ENCODE peak calls at places on chromosomes 7 and 10, in six cellular contexts. B is suprapubic skin, X is mammary epithelial cell, G is PC-3, U is uterus, Y is left ventricle myocardium inferior. A is an unnamed sample. For H3K4me1, the result is how much of the 10 kb centered on the place peaks cover.

GRCh38 chr10:62492012-62492869 is 118.1 kb downstream of the ZNF365 start:
- DNase-seq in G (peak), Y (no peak), U (no peak), X (peak), B (no peak), A (no peak)

GRCh38 chr10:69422676-69423075 is 6.0 kb upstream of the TACR2 start:
- DNase-seq in B (no peak), X (no peak), G (no peak), Y (no peak), U (no peak), A (no peak)

GRCh38 chr7:99143853-99144672 is at the start of gene SMURF1:
- DNase-seq in Y (peak), X (peak), G (peak), U (peak), B (peak), A (peak)

GRCh38 chr7:107850221-107850620 is 40.8 kb upstream of the DLD start:
- DNase-seq in B (no peak), G (no peak), Y (no peak), X (no peak), U (no peak), A (no peak)

GRCh38 chr7:885261-885892 is 9.0 kb downstream of the GET4 start:
- DNase-seq in Y (peak), X (no peak), G (no peak), B (peak), U (no peak), A (no peak)

GRCh38 chr10:113718974-113719822 is 32.3 kb upstream of the PLEKHS1 start:
- DNase-seq in G (no peak), X (no peak), U (no peak), B (no peak), Y (no peak), A (no peak)

GRCh38 chr7:112204776-112205347 is 1.3 kb downstream of the DOCK4 start:
- DNase-seq in B (no peak), X (peak), G (peak), Y (no peak), U (no peak), A (no peak)

GRCh38 chr10:97134983-97135382 is 50.8 kb downstream of the SLIT1 start:
- DNase-seq in Y (no peak), B (no peak), X (no peak), U (no peak), G (no peak), A (no peak)

GRCh38 chr7:35336444-35336843 is 82.5 kb upstream of the TBX20 start:
- DNase-seq in G (no peak), X (no peak), B (no peak), U (no peak), Y (peak), A (no peak)

GRCh38 chr10:48247680-48248079 is 26.8 kb downstream of the FRMPD2 start:
- DNase-seq in U (no peak), X (no peak), G (no peak), B (no peak), Y (no peak), A (no peak)

GRCh38 chr7:12158334-12159060 is 52.6 kb upstream of the TMEM106B start:
- DNase-seq in B (no peak), X (no peak), Y (no peak), G (peak), U (no peak), A (no peak)

GRCh38 chr10:62681211-62681940 is 123.1 kb upstream of the ADO start:
- DNase-seq in U (no peak), B (no peak), X (no peak), Y (no peak), G (no peak), A (no peak)

GRCh38 chr7:40720401-40720800 is 585.6 kb downstream of the SUGCT start:
- DNase-seq in G (peak), Y (no peak), U (no peak), B (no peak), X (peak), A (no peak)

GRCh38 chr7:98464558-98464940 is 63.7 kb upstream of the BAIAP2L1 start:
- DNase-seq in U (no peak), Y (no peak), X (no peak), G (no peak), B (no peak), A (no peak)

GRCh38 chr10:29649561-29650551 is 15.1 kb upstream of the SVIL start:
- DNase-seq in G (no peak), U (no peak), Y (no peak), B (no peak), X (no peak), A (no peak)

GRCh38 chr10:91034042-91034441 is 113.2 kb upstream of the ANKRD1 start:
- DNase-seq in U (no peak), G (no peak), Y (no peak), B (no peak), X (no peak), A (no peak)

GRCh38 chr10:86085136-86085535 is 281.5 kb downstream of the GRID1 start:
- DNase-seq in X (no peak), Y (no peak), U (no peak), G (no peak), B (peak), A (no peak)

GRCh38 chr10:78925800-78926319 is 142.9 kb upstream of the ZMIZ1 start:
- DNase-seq in U (no peak), G (peak), B (no peak), Y (no peak), X (peak), A (no peak)

GRCh38 chr7:17971392-17971791 is 31.1 kb upstream of the SNX13 start:
- DNase-seq in B (no peak), Y (no peak), U (no peak), G (peak), X (no peak), A (no peak)

GRCh38 chr10:98424308-98425254 is 9.6 kb upstream of the PYROXD2 start:
- DNase-seq in Y (no peak), B (no peak), U (no peak), G (no peak), X (no peak), A (no peak)

GRCh38 chr7:107609861-107610260 is 29.8 kb downstream of the BCAP29 start:
- DNase-seq in G (no peak), B (no peak), X (no peak), U (no peak), Y (no peak), A (no peak)

GRCh38 chr7:157758468-157759245 is 421.9 kb downstream of the DNAJB6 start:
- DNase-seq in X (no peak), B (no peak), G (no peak), Y (no peak), U (no peak), A (no peak)

GRCh38 chr7:91519241-91520200 is 255.3 kb downstream of the FZD1 start:
- DNase-seq in U (no peak), G (no peak), Y (no peak), X (no peak), B (no peak), A (no peak)

GRCh38 chr10:77415311-77415960 is 222.2 kb downstream of the KCNMA1 start:
- DNase-seq in G (no peak), Y (no peak), X (peak), U (no peak), B (no peak), A (no peak)

GRCh38 chr10:76717141-76717540 is 920.5 kb downstream of the KCNMA1 start:
- DNase-seq in U (no peak), Y (no peak), B (no peak), G (peak), X (peak), A (no peak)

GRCh38 chr10:28137907-28138880 is 139.3 kb upstream of the ODAD2 start:
- DNase-seq in B (no peak), G (peak), U (no peak), X (peak), Y (no peak), A (no peak)

GRCh38 chr7:155209478-155209864 is 88.2 kb upstream of the INSIG1 start:
- DNase-seq in U (no peak), Y (no peak), B (no peak), G (no peak), X (no peak), A (no peak)

GRCh38 chr10:49612513-49613159 is 1.2 kb upstream of the CHAT start:
- DNase-seq in Y (no peak), G (peak), X (no peak), B (peak), U (no peak), A (peak)
- H3K4me3 ChIP-seq in Y (no peak), G (no peak), X (no peak), B (no peak), U (no peak), A (no peak)

DNA sequence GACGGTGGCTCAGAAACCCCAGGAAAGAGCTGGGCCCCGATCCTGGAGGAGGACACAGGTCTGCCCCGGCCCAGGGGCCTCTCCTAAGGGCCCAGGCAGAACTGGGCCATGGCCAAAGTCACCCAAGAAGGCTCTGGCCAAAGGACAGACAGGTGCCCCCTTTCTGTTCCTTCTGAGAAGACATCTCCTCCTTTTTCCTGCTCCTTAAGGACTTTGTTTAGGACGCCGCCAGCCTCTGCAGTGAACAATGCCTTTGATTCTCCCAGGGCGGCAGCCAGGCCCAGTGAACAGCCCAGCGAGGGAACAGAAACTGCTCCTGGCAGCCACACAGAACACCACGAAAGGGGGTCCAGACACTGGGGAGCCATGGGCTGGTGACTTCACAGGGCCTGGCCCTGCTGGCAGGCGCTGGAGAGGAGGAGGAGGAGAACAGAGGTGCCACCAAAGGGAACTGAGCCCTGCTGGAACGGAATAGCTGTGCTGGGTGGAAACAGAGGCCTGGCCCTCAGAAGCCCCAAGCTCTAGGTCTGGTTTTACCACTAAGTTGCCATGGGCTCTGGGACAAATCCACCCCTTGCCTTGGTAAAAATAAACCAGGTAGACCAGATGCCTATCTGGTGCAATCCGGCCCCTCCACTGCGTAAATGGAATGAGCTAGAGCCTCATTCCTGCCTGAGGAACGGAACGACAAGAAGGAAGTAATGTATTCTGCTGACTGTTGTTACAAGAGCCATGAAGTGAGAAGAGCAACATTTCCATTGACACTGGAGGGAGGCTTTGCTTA is 163.3 kb upstream of the RHEB start:
- DNase-seq in U (no peak), G (no peak), X (no peak), B (peak), Y (no peak), A (no peak)
- H3K4me1 ChIP-seq in U (under half), G (under half), X (under half), B (half or more), Y (half or more), A (under half)

DNA sequence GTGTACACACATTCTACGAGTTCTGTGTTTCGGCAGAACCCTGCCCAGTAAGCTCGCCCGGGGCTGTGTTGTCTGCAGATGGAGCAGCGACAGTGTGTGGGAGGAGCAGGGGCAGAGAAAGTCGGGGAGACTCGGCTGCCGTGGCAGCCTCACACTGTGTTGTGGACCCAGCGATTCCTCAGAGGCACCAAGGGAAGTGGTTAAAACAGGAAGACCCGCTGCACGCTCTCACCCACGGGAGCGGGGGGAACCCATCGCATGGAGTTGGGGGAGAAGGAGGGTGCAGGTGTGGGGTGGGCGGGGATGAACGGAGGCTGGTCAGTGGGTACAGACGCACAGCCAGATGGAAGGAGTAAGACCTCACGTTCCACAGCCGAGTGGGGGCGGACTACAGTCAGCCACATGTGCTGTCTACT is 250.2 kb downstream of the ELFN1 start:
- DNase-seq in U (no peak), G (no peak), B (no peak), Y (no peak), X (no peak), A (no peak)
- H3K4me3 ChIP-seq in U (no peak), G (no peak), B (peak), Y (no peak), X (no peak), A (no peak)

DNA sequence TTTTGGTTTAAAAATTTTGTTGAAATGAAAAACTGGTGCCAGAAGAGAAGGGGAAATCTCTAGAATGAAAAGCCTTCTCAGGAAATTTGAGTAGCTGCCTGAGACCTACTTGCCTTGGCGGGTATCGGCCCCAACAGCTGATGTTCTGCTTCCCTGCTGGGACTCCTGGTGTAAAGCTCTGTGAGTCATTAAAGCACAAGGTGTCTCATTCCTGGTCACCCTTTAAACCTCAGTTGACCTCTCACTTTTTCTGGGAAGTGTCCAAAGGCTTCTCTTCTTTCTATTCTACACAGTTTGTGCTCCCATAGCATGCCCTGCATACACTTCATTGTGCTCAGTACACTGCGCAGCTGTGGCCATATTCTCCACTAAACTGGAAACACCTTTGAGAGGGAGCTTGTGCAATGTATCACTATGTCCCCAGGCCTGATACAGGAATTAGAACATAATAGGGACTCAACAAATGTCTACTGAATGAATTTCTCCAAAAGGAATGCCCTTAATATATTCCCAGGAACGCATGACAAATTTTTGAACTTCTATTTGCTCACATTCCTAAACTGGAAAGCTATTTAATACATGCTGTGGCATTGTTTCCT is 303.9 kb downstream of the SDHAF3 start:
- DNase-seq in X (no peak), B (no peak), U (no peak), Y (no peak), G (no peak), A (no peak)
- H3K4me1 ChIP-seq in X (under half), B (under half), U (under half), Y (under half), G (under half), A (under half)

A was measured in right lobe of liver.